ENCODE peak calls at places on chromosomes 6 and 20, in six cellular contexts. U is SK-N-SH, B is GM12878, F is K562, J is H1, H is HepG2. K is an unnamed sample.

GRCh38 chr6:111487656-111488055 is 4.6 kb upstream of the REV3L start:
- DNase-seq in U (no peak), B (peak), F (no peak), J (no peak), H (no peak), K (no peak)

GRCh38 chr6:24775520-24776058 is 852 bp downstream of the GMNN start:
- DNase-seq in U (no peak), B (no peak), F (no peak), J (no peak), H (peak), K (no peak)

GRCh38 chr6:163748886-163749285 is 334.4 kb downstream of the QKI start:
- DNase-seq in U (no peak), B (no peak), F (no peak), J (no peak), H (no peak), K (no peak)

GRCh38 chr6:10312445-10312844 is 102.4 kb downstream of the TFAP2A start:
- DNase-seq in U (no peak), B (no peak), F (no peak), J (no peak), H (no peak), K (no peak)

GRCh38 chr20:23636182-23636907 is 1.4 kb downstream of the CST3 start:
- DNase-seq in U (no peak), B (no peak), F (no peak), J (no peak), H (no peak), K (no peak)

GRCh38 chr20:63357921-63358905 is 2.9 kb downstream of the CHRNA4 start:
- DNase-seq in U (no peak), B (no peak), F (no peak), J (no peak), H (no peak), K (no peak)

GRCh38 chr6:53325785-53326184 is 23.0 kb downstream of the ELOVL5 start:
- DNase-seq in U (no peak), B (no peak), F (no peak), J (no peak), H (no peak), K (no peak)

GRCh38 chr6:148358196-148358785 is 15.7 kb downstream of the SASH1 start:
- DNase-seq in U (no peak), B (no peak), F (no peak), J (no peak), H (no peak), K (no peak)

GRCh38 chr20:37347891-37348642 is 2.1 kb downstream of the SRC start:
- DNase-seq in U (peak), B (no peak), F (no peak), J (no peak), H (no peak), K (no peak)

GRCh38 chr6:166580076-166581050 is 6.1 kb downstream of the RAMACL start:
- DNase-seq in U (no peak), B (no peak), F (no peak), J (no peak), H (no peak), K (no peak)

GRCh38 chr20:56628873-56629463 is at the start of gene TFAP2C:
- DNase-seq in U (peak), B (no peak), F (peak), J (no peak), H (no peak), K (peak)
- H3K27ac ChIP-seq in U (no peak), B (no peak), F (no peak), J (no peak), H (no peak), K (peak)

DNA sequence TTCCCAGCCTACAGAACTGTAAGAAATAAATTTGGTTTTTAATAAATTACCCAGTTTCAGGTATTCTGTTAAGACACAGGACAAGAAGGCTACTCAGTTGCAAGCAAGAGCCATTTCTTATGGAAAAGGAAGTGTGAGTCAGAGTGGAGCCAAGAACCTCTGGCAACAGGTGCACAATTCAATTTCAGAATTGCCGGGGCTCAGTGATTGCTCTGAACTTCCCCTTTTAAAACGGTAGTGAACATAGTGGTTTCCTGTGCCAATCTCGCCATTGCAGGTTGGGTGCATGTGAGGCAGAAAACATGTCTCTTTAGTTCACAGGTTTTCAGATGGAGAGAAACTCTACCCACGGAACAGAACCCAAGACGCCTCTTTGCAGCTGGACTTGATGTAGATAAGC is 16.4 kb downstream of the PIGT start:
- DNase-seq in U (no peak), B (peak), F (no peak), J (no peak), H (no peak), K (no peak)
- TF ChIP-seq YY1 in U (no peak), B (peak), F (no peak), J (no peak), H (no peak), K (no peak)

GRCh38 chr6:129499871-129500219 is 210.1 kb downstream of the ARHGAP18 start:
- DNase-seq in U (no peak), B (no peak), F (no peak), J (no peak), H (no peak), K (no peak)

GRCh38 chr6:129501401-129502051 is 208.5 kb downstream of the ARHGAP18 start:
- DNase-seq in U (no peak), B (no peak), F (peak), J (no peak), H (peak), K (peak)

GRCh38 chr6:129498950-129499870 is 210.8 kb downstream of the ARHGAP18 start:
- DNase-seq in U (peak), B (no peak), F (peak), J (no peak), H (peak), K (peak)

GRCh38 chr6:129502261-129502660 is 207.7 kb downstream of the ARHGAP18 start:
- DNase-seq in U (no peak), B (no peak), F (no peak), J (no peak), H (no peak), K (no peak)

GRCh38 chr6:129500958-129501381 is 209.0 kb downstream of the ARHGAP18 start:
- DNase-seq in U (peak), B (no peak), F (peak), J (no peak), H (peak), K (peak)
- H3K27ac ChIP-seq in U (peak), B (no peak), F (peak), J (no peak), H (no peak), K (peak)

GRCh38 chr6:20719980-20720379 is 185.7 kb downstream of the CDKAL1 start:
- DNase-seq in U (no peak), B (no peak), F (no peak), J (no peak), H (no peak), K (no peak)

GRCh38 chr6:20715135-20715806 is 181.0 kb downstream of the CDKAL1 start:
- DNase-seq in U (no peak), B (no peak), F (no peak), J (no peak), H (no peak), K (no peak)

GRCh38 chr6:20717743-20718142 is 183.5 kb downstream of the CDKAL1 start:
- DNase-seq in U (no peak), B (no peak), F (no peak), J (no peak), H (no peak), K (no peak)

GRCh38 chr6:20718705-20719653 is 184.7 kb downstream of the CDKAL1 start:
- DNase-seq in U (no peak), B (no peak), F (no peak), J (no peak), H (no peak), K (no peak)

GRCh38 chr6:20716865-20717264 is 182.6 kb downstream of the CDKAL1 start:
- DNase-seq in U (no peak), B (peak), F (no peak), J (no peak), H (no peak), K (no peak)
- TF ChIP-seq YY1 in U (no peak), B (no peak), F (no peak), J (no peak), H (no peak), K (no peak)

GRCh38 chr20:51487076-51487475 is 55.4 kb downstream of the NFATC2 start:
- DNase-seq in U (peak), B (no peak), F (no peak), J (no peak), H (no peak), K (no peak)

GRCh38 chr20:51486197-51487005 is 56.1 kb downstream of the NFATC2 start:
- DNase-seq in U (no peak), B (no peak), F (no peak), J (no peak), H (no peak), K (no peak)

GRCh38 chr20:51489611-51490010 is 52.9 kb downstream of the NFATC2 start:
- DNase-seq in U (no peak), B (no peak), F (no peak), J (no peak), H (no peak), K (no peak)

GRCh38 chr20:51488331-51488730 is 54.2 kb downstream of the NFATC2 start:
- DNase-seq in U (no peak), B (no peak), F (no peak), J (no peak), H (no peak), K (no peak)

GRCh38 chr20:51487525-51488279 is 54.8 kb downstream of the NFATC2 start:
- DNase-seq in U (no peak), B (no peak), F (peak), J (no peak), H (peak), K (peak)
- H3K27ac ChIP-seq in U (no peak), B (no peak), F (peak), J (no peak), H (no peak), K (peak)

DNA sequence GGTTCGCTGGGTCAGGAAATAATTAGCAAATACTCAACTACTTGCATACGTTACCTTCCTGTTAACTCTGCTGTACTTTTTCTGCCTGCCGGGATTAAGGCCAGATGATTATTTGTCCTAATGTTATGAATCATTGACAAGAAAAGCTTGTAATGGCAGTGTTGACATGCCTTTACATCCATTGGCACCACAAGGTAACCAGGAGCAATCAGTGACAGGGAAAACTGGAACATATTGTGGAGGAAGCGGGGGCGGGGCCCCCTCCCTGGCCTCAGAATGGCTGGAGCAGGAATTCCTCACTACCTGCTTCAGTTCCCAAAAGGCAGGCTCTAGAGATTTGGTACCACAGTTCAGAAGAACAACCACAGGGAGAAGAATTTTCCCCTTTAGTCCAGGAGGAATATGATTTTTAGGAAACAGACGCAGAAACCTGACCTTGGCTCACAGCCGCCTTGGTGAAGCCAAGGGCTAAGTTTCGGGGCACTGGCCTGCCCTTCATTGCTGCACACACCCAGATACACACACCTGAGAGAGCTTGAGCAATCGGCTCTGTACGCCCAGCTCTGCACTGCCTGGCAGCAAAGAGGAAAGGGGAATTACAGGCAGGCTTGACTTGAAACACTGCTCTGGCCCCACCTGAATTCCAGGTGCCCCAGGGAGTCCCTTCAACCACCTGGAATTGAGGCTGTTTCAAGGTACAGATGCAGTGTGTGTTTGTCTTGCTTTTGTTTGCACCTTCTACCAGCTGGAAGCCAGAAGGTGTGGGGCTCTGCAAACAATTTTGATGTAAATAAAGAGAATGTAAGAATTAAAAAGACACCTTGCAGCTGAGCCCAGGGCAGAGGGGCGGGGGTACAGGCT is 89.8 kb downstream of the MYB start:
- DNase-seq in U (no peak), B (no peak), F (no peak), J (peak), H (no peak), K (no peak)
- TF ChIP-seq YY1 in U (no peak), B (no peak), F (no peak), J (peak), H (no peak), K (no peak)

GRCh38 chr20:41029150-41029872 is 689 bp downstream of the TOP1 start:
- DNase-seq in U (peak), B (no peak), F (peak), J (no peak), H (no peak), K (no peak)
- H3K27ac ChIP-seq in U (peak), B (peak), F (peak), J (peak), H (peak), K (peak)

GRCh38 chr20:35788796-35789195 is 17.0 kb downstream of the PHF20 start:
- DNase-seq in U (no peak), B (no peak), F (no peak), J (no peak), H (no peak), K (no peak)
- TF ChIP-seq YY1 in U (no peak), B (no peak), F (no peak), J (no peak), H (no peak), K (no peak)

GRCh38 chr6:137058037-137058436 is 13.3 kb upstream of the IL20RA start:
- DNase-seq in U (no peak), B (no peak), F (no peak), J (no peak), H (no peak), K (no peak)
- H3K27ac ChIP-seq in U (no peak), B (no peak), F (no peak), J (no peak), H (no peak), K (no peak)

DNA sequence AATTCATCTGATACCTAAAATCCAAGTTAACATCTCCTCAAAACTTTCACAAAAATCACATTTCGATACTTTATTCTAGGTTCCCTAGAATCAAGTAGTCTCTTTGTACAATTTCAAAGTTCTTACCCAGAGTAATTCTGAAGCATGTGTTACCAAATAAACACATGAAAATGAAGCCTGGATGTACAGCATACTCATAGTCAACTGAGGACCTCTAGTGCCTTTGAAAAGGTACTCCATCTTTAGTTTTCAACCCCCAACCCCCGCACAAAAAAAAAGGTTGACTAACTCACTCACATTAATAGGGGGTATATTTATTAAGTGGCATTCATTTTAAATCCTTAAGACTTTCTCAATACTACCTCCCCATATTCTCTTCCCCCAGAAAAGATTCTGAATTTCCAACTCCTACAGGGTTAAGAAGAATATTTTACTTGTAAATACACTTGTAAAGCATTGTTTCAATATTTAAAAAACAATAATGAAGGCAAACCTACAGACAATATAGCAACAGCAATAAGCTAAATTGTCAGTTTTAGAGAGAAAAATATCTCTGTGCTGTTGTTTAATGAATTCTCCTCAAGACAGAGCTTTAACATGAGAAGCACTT is 3.1 kb downstream of the PLN start:
- DNase-seq in U (peak), B (no peak), F (peak), J (no peak), H (peak), K (peak)
- TF ChIP-seq YY1 in U (no peak), B (no peak), F (no peak), J (no peak), H (no peak), K (no peak)

K was measured in HCT116.